ENCODE peak calls at places on chromosomes 12 and 14, in ten cellular contexts. One of them, this sample, is unnamed. For H3K4me1, the result is how much of the 10 kb centered on the place peaks cover.

GRCh38 chr12:110330544-110330943 is 49.5 kb downstream of the ATP2A2 start:
- DNase-seq in colonic mucosa: no peak
- DNase-seq in psoas muscle: no peak
- DNase-seq in vagina: no peak
- DNase-seq in ovary: no peak
- DNase-seq in esophagus squamous epithelium: no peak
- DNase-seq in IMR-90: peak
- DNase-seq in lung: no peak
- DNase-seq in K562: no peak
- DNase-seq in effector memory CD4-positive, alpha-beta T cell: no peak
- DNase-seq in this sample: no peak

GRCh38 chr14:68759017-68759569 is 33.8 kb downstream of the ZFP36L1 start:
- DNase-seq in lung: no peak
- DNase-seq in vagina: no peak
- DNase-seq in K562: peak
- DNase-seq in IMR-90: no peak
- DNase-seq in colonic mucosa: no peak
- DNase-seq in psoas muscle: no peak
- DNase-seq in ovary: no peak
- DNase-seq in effector memory CD4-positive, alpha-beta T cell: no peak
- DNase-seq in esophagus squamous epithelium: no peak
- DNase-seq in this sample: no peak

GRCh38 chr14:21043387-21044105 is 1.4 kb downstream of the RNASE7 start:
- DNase-seq in lung: no peak
- DNase-seq in IMR-90: no peak
- DNase-seq in ovary: no peak
- DNase-seq in colonic mucosa: no peak
- DNase-seq in esophagus squamous epithelium: no peak
- DNase-seq in psoas muscle: no peak
- DNase-seq in vagina: no peak
- DNase-seq in K562: no peak
- DNase-seq in effector memory CD4-positive, alpha-beta T cell: no peak
- DNase-seq in this sample: no peak

GRCh38 chr12:57005980-57006808 is at the start of gene ZBTB39:
- DNase-seq in colonic mucosa: peak
- DNase-seq in lung: no peak
- DNase-seq in K562: peak
- DNase-seq in vagina: no peak
- DNase-seq in esophagus squamous epithelium: no peak
- DNase-seq in IMR-90: peak
- DNase-seq in effector memory CD4-positive, alpha-beta T cell: peak
- DNase-seq in ovary: peak
- DNase-seq in psoas muscle: peak
- DNase-seq in this sample: no peak

GRCh38 chr14:103257211-103257962 is 76.7 kb upstream of the EIF5 start:
- DNase-seq in effector memory CD4-positive, alpha-beta T cell: no peak
- DNase-seq in lung: no peak
- DNase-seq in IMR-90: peak
- DNase-seq in colonic mucosa: no peak
- DNase-seq in psoas muscle: no peak
- DNase-seq in K562: no peak
- DNase-seq in esophagus squamous epithelium: no peak
- DNase-seq in ovary: no peak
- DNase-seq in vagina: peak
- DNase-seq in this sample: no peak

GRCh38 chr12:47391566-47391965 is 311.8 kb upstream of the AMIGO2 start:
- DNase-seq in effector memory CD4-positive, alpha-beta T cell: peak
- DNase-seq in vagina: no peak
- DNase-seq in K562: no peak
- DNase-seq in psoas muscle: no peak
- DNase-seq in esophagus squamous epithelium: no peak
- DNase-seq in colonic mucosa: no peak
- DNase-seq in ovary: no peak
- DNase-seq in lung: no peak
- DNase-seq in IMR-90: no peak
- DNase-seq in this sample: no peak

GRCh38 chr14:87992349-87992719 is 648 bp downstream of the GALC start:
- DNase-seq in colonic mucosa: peak
- DNase-seq in psoas muscle: peak
- DNase-seq in lung: no peak
- DNase-seq in IMR-90: peak
- DNase-seq in vagina: no peak
- DNase-seq in ovary: no peak
- DNase-seq in effector memory CD4-positive, alpha-beta T cell: no peak
- DNase-seq in esophagus squamous epithelium: no peak
- DNase-seq in K562: peak
- DNase-seq in this sample: no peak

GRCh38 chr14:100214768-100215079 is 24.2 kb upstream of the YY1 start:
- DNase-seq in lung: no peak
- DNase-seq in K562: no peak
- DNase-seq in psoas muscle: no peak
- DNase-seq in colonic mucosa: no peak
- DNase-seq in IMR-90: no peak
- DNase-seq in ovary: no peak
- DNase-seq in effector memory CD4-positive, alpha-beta T cell: no peak
- DNase-seq in vagina: no peak
- DNase-seq in esophagus squamous epithelium: no peak
- DNase-seq in this sample: no peak

GRCh38 chr12:130439250-130439649 is 101.6 kb downstream of the PIWIL1 start:
- DNase-seq in vagina: no peak
- DNase-seq in psoas muscle: no peak
- DNase-seq in effector memory CD4-positive, alpha-beta T cell: no peak
- DNase-seq in K562: no peak
- DNase-seq in colonic mucosa: no peak
- DNase-seq in IMR-90: no peak
- DNase-seq in lung: no peak
- DNase-seq in ovary: no peak
- DNase-seq in esophagus squamous epithelium: no peak
- DNase-seq in this sample: no peak

GRCh38 chr12:102043928-102044327 is 17.9 kb downstream of the WASHC3 start:
- DNase-seq in lung: no peak
- DNase-seq in K562: peak
- DNase-seq in esophagus squamous epithelium: no peak
- DNase-seq in vagina: no peak
- DNase-seq in IMR-90: no peak
- DNase-seq in psoas muscle: no peak
- DNase-seq in ovary: no peak
- DNase-seq in colonic mucosa: no peak
- DNase-seq in effector memory CD4-positive, alpha-beta T cell: no peak
- DNase-seq in this sample: no peak

GRCh38 chr14:31084385-31084784 is 58.2 kb upstream of the STRN3 start:
- DNase-seq in effector memory CD4-positive, alpha-beta T cell: no peak
- DNase-seq in colonic mucosa: no peak
- DNase-seq in esophagus squamous epithelium: no peak
- DNase-seq in psoas muscle: peak
- DNase-seq in IMR-90: no peak
- DNase-seq in K562: peak
- DNase-seq in lung: no peak
- DNase-seq in ovary: no peak
- DNase-seq in vagina: no peak
- DNase-seq in this sample: no peak

GRCh38 chr12:58009355-58009754 is 68.0 kb downstream of the ATP23 start:
- DNase-seq in effector memory CD4-positive, alpha-beta T cell: no peak
- DNase-seq in ovary: no peak
- DNase-seq in colonic mucosa: no peak
- DNase-seq in lung: no peak
- DNase-seq in IMR-90: no peak
- DNase-seq in esophagus squamous epithelium: no peak
- DNase-seq in psoas muscle: no peak
- DNase-seq in vagina: no peak
- DNase-seq in K562: no peak
- DNase-seq in this sample: no peak

GRCh38 chr12:58011676-58012075 is 70.3 kb downstream of the ATP23 start:
- DNase-seq in psoas muscle: no peak
- DNase-seq in colonic mucosa: no peak
- DNase-seq in vagina: no peak
- DNase-seq in K562: no peak
- DNase-seq in effector memory CD4-positive, alpha-beta T cell: no peak
- DNase-seq in esophagus squamous epithelium: no peak
- DNase-seq in IMR-90: no peak
- DNase-seq in lung: no peak
- DNase-seq in ovary: no peak
- DNase-seq in this sample: no peak

GRCh38 chr12:58007875-58008274 is 66.5 kb downstream of the ATP23 start:
- DNase-seq in effector memory CD4-positive, alpha-beta T cell: no peak
- DNase-seq in ovary: no peak
- DNase-seq in esophagus squamous epithelium: no peak
- DNase-seq in lung: no peak
- DNase-seq in IMR-90: no peak
- DNase-seq in psoas muscle: no peak
- DNase-seq in K562: no peak
- DNase-seq in vagina: no peak
- DNase-seq in colonic mucosa: no peak
- DNase-seq in this sample: no peak

GRCh38 chr12:58008658-58009057 is 67.3 kb downstream of the ATP23 start:
- DNase-seq in colonic mucosa: no peak
- DNase-seq in vagina: no peak
- DNase-seq in psoas muscle: no peak
- DNase-seq in IMR-90: no peak
- DNase-seq in lung: no peak
- DNase-seq in K562: no peak
- DNase-seq in effector memory CD4-positive, alpha-beta T cell: no peak
- DNase-seq in esophagus squamous epithelium: no peak
- DNase-seq in ovary: no peak
- DNase-seq in this sample: no peak
- H3K4me1 ChIP-seq in colonic mucosa: under half
- H3K4me1 ChIP-seq in vagina: under half
- H3K4me1 ChIP-seq in psoas muscle: under half
- H3K4me1 ChIP-seq in IMR-90: under half
- H3K4me1 ChIP-seq in lung: under half
- H3K4me1 ChIP-seq in K562: under half
- H3K4me1 ChIP-seq in effector memory CD4-positive, alpha-beta T cell: under half
- H3K4me1 ChIP-seq in esophagus squamous epithelium: under half
- H3K4me1 ChIP-seq in ovary: under half
- H3K4me1 ChIP-seq in this sample: under half

GRCh38 chr12:51852404-51853137 is 4.1 kb upstream of the FIGNL2 start:
- DNase-seq in vagina: no peak
- DNase-seq in colonic mucosa: no peak
- DNase-seq in psoas muscle: no peak
- DNase-seq in K562: no peak
- DNase-seq in lung: no peak
- DNase-seq in esophagus squamous epithelium: no peak
- DNase-seq in effector memory CD4-positive, alpha-beta T cell: no peak
- DNase-seq in ovary: no peak
- DNase-seq in IMR-90: no peak
- DNase-seq in this sample: no peak

GRCh38 chr12:51860986-51861385 is 12.5 kb upstream of the FIGNL2 start:
- DNase-seq in IMR-90: no peak
- DNase-seq in ovary: no peak
- DNase-seq in K562: no peak
- DNase-seq in psoas muscle: peak
- DNase-seq in colonic mucosa: no peak
- DNase-seq in esophagus squamous epithelium: no peak
- DNase-seq in vagina: no peak
- DNase-seq in lung: no peak
- DNase-seq in effector memory CD4-positive, alpha-beta T cell: no peak
- DNase-seq in this sample: no peak

GRCh38 chr12:51850933-51851244 is 2.4 kb upstream of the FIGNL2 start:
- DNase-seq in vagina: no peak
- DNase-seq in effector memory CD4-positive, alpha-beta T cell: no peak
- DNase-seq in K562: no peak
- DNase-seq in IMR-90: no peak
- DNase-seq in esophagus squamous epithelium: no peak
- DNase-seq in lung: no peak
- DNase-seq in ovary: no peak
- DNase-seq in colonic mucosa: no peak
- DNase-seq in psoas muscle: no peak
- DNase-seq in this sample: no peak

GRCh38 chr12:51851408-51852097 is 3.0 kb upstream of the FIGNL2 start:
- DNase-seq in colonic mucosa: no peak
- DNase-seq in esophagus squamous epithelium: no peak
- DNase-seq in vagina: no peak
- DNase-seq in K562: no peak
- DNase-seq in effector memory CD4-positive, alpha-beta T cell: no peak
- DNase-seq in lung: no peak
- DNase-seq in ovary: no peak
- DNase-seq in psoas muscle: no peak
- DNase-seq in IMR-90: no peak
- DNase-seq in this sample: no peak

GRCh38 chr12:51855586-51856428 is 7.3 kb upstream of the FIGNL2 start:
- DNase-seq in vagina: no peak
- DNase-seq in ovary: no peak
- DNase-seq in effector memory CD4-positive, alpha-beta T cell: no peak
- DNase-seq in K562: no peak
- DNase-seq in psoas muscle: no peak
- DNase-seq in lung: no peak
- DNase-seq in IMR-90: peak
- DNase-seq in esophagus squamous epithelium: no peak
- DNase-seq in colonic mucosa: no peak
- DNase-seq in this sample: no peak
- H3K4me3 ChIP-seq in vagina: peak
- H3K4me3 ChIP-seq in ovary: no peak
- H3K4me3 ChIP-seq in effector memory CD4-positive, alpha-beta T cell: no peak
- H3K4me3 ChIP-seq in K562: no peak
- H3K4me3 ChIP-seq in psoas muscle: peak
- H3K4me3 ChIP-seq in lung: no peak
- H3K4me3 ChIP-seq in IMR-90: peak
- H3K4me3 ChIP-seq in esophagus squamous epithelium: no peak
- H3K4me3 ChIP-seq in colonic mucosa: no peak
- H3K4me3 ChIP-seq in this sample: peak

GRCh38 chr12:52146822-52147366 is 44.9 kb downstream of the KRT80 start:
- DNase-seq in K562: no peak
- DNase-seq in effector memory CD4-positive, alpha-beta T cell: no peak
- DNase-seq in esophagus squamous epithelium: no peak
- DNase-seq in ovary: no peak
- DNase-seq in psoas muscle: no peak
- DNase-seq in IMR-90: no peak
- DNase-seq in colonic mucosa: peak
- DNase-seq in vagina: no peak
- DNase-seq in lung: no peak
- DNase-seq in this sample: no peak
- H3K4me1 ChIP-seq in K562: under half
- H3K4me1 ChIP-seq in effector memory CD4-positive, alpha-beta T cell: under half
- H3K4me1 ChIP-seq in esophagus squamous epithelium: half or more
- H3K4me1 ChIP-seq in ovary: under half
- H3K4me1 ChIP-seq in psoas muscle: under half
- H3K4me1 ChIP-seq in IMR-90: under half
- H3K4me1 ChIP-seq in colonic mucosa: under half
- H3K4me1 ChIP-seq in vagina: half or more
- H3K4me1 ChIP-seq in lung: under half
- H3K4me1 ChIP-seq in this sample: under half

DNA sequence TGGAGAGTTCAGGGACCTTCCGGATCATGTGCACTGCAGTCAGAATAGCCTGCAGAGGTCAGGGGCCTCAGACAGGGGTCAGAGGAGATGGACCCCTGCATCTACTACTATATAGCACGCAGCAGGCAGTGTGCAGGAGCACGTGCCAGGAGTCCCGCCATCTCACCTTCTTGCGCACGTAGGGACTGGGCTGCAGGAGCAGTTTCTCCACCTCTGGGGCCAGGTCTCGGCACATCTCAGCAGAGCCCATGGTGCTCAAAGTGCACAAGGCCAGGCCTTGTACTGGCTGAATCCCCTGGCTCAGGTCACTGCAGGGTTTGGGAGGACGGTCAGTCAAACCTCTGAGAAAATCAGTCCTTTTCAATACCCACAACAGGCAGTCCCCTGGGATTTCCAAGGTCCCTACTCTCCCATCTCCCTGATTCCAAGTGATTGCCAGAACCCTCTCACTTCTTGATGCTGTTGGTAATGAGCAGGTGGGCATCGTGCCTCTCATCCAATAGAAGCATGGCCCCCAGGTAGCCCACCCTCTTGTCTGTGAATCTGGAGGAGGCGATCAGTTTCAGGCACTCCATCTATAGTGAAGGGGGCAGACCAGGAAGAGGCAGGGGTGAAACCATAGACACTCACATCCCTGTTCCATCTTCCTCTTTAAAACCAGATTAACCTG is 1.3 kb downstream of the AP1G2 start:
- DNase-seq in psoas muscle: no peak
- DNase-seq in lung: no peak
- DNase-seq in vagina: no peak
- DNase-seq in IMR-90: no peak
- DNase-seq in effector memory CD4-positive, alpha-beta T cell: no peak
- DNase-seq in colonic mucosa: no peak
- DNase-seq in esophagus squamous epithelium: no peak
- DNase-seq in ovary: no peak
- DNase-seq in K562: no peak
- DNase-seq in this sample: no peak
- H3K4me3 ChIP-seq in psoas muscle: peak
- H3K4me3 ChIP-seq in lung: no peak
- H3K4me3 ChIP-seq in vagina: peak
- H3K4me3 ChIP-seq in IMR-90: no peak
- H3K4me3 ChIP-seq in effector memory CD4-positive, alpha-beta T cell: no peak
- H3K4me3 ChIP-seq in colonic mucosa: no peak
- H3K4me3 ChIP-seq in esophagus squamous epithelium: no peak
- H3K4me3 ChIP-seq in ovary: peak
- H3K4me3 ChIP-seq in K562: peak
- H3K4me3 ChIP-seq in this sample: peak